ENCODE peak calls at places on chromosomes 4 and X, in four cellular contexts. W is GM23248, Z is suprapubic skin, X is A673. Y is an unnamed sample.

GRCh38 chrX:40272141-40272540 is 174.4 kb upstream of the BCOR start:
- DNase-seq in W (peak), X (no peak), Z (no peak), Y (no peak)

GRCh38 chr4:122156819-122157218 is 4.7 kb downstream of the BLTP1 start:
- DNase-seq in Z (no peak), W (no peak), X (no peak), Y (no peak)

GRCh38 chr4:138401330-138401729 is 159.2 kb upstream of the SLC7A11 start:
- DNase-seq in Z (no peak), W (no peak), X (no peak), Y (no peak)

GRCh38 chrX:153495362-153495751 is 577 bp downstream of the BGN start:
- DNase-seq in Z (no peak), X (no peak), W (peak), Y (no peak)

GRCh38 chr4:41679991-41680390 is 68.5 kb downstream of the PHOX2B start:
- DNase-seq in Z (no peak), W (no peak), X (no peak), Y (no peak)

GRCh38 chrX:50920132-50920531 is 9.6 kb downstream of the BMP15 start:
- DNase-seq in X (peak), Z (no peak), W (peak), Y (no peak)

GRCh38 chr4:122814426-122814825 is 12.2 kb upstream of the FGF2 start:
- DNase-seq in Z (no peak), W (no peak), X (no peak), Y (no peak)

GRCh38 chrX:48165246-48165645 is 31.3 kb downstream of the SSX5 start:
- DNase-seq in X (no peak), Z (no peak), W (no peak), Y (no peak)

GRCh38 chrX:72053508-72053907 is 78.2 kb downstream of the RTL5 start:
- DNase-seq in Z (no peak), W (no peak), X (no peak), Y (no peak)
- H3K27ac ChIP-seq in Z (no peak), W (no peak), X (no peak), Y (no peak)

GRCh38 chr4:73730292-73730691 is 10.1 kb upstream of the CXCL8 start:
- DNase-seq in Z (no peak), W (peak), X (no peak), Y (no peak)
- H3K27ac ChIP-seq in Z (no peak), W (peak), X (no peak), Y (no peak)

GRCh38 chr4:184734758-184735157 is 862 bp upstream of the CENPU start:
- DNase-seq in W (no peak), X (no peak), Z (no peak), Y (no peak)
- H3K27ac ChIP-seq in W (no peak), X (no peak), Z (no peak), Y (peak)

GRCh38 chrX:38220936-38221386 is 290 bp upstream of the SRPX start:
- DNase-seq in Z (no peak), X (no peak), W (peak), Y (peak)

GRCh38 chrX:38225093-38225492 is 4.4 kb upstream of the SRPX start:
- DNase-seq in X (no peak), Z (no peak), W (peak), Y (no peak)

GRCh38 chrX:38220024-38220935 is at the start of gene SRPX:
- DNase-seq in W (peak), X (peak), Z (peak), Y (no peak)

GRCh38 chrX:38221391-38221929 is 789 bp upstream of the SRPX start:
- DNase-seq in Z (no peak), W (peak), X (no peak), Y (no peak)

DNA sequence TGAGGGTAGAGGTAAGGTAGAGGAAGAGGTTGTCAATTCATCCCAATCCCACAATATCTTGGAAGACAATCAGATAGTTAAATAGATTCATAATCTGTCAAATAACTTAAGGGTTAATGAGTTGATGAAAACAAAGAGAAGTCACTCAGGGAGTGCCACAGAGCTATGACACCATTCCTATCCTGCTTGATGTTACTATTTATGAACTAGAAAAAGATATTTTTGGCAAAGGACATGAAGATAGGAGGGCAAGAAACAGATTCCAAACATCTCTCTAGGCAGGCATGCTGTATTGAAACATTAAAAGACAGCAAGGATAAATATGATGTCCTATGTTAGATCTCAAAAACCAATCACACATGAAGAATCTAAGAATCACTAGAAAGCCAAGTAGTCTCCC is 3.5 kb upstream of the SRPX start:
- DNase-seq in X (no peak), W (no peak), Z (no peak), Y (no peak)
- H3K27ac ChIP-seq in X (no peak), W (no peak), Z (no peak), Y (no peak)

GRCh38 chr4:86594559-86595425 is 677 bp downstream of the PTPN13 start:
- DNase-seq in W (peak), Z (peak), X (peak), Y (peak)
- H3K27ac ChIP-seq in W (peak), Z (peak), X (peak), Y (peak)

GRCh38 chrX:46173159-46173558 is 372.1 kb downstream of the ZNF674 start:
- DNase-seq in W (no peak), Z (no peak), X (no peak), Y (no peak)
- H3K27ac ChIP-seq in W (no peak), Z (no peak), X (no peak), Y (no peak)

DNA sequence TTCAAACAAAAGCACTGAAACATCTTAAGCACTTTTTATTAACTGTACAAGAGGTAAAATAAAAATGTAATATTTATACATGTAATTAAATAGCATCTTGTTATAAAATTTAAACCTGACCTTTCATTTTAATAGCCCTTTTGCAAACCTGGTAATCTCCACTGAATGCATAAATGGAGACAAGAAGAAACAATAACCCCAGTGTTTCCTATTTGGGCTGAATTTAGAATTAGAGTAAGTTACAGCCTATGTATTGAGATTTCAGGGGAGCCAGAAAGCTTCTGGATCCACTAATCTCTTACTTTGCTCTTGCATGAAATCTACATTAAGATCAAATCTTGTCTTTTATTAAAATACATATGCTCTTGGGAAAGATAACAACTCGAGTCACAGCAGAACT is 261.8 kb downstream of the ADGRL3 start:
- DNase-seq in W (no peak), X (no peak), Z (no peak), Y (no peak)
- H3K27ac ChIP-seq in W (no peak), X (no peak), Z (peak), Y (no peak)